ENCODE peak calls at places on chromosomes 13 and 19, in five cellular contexts. D is SK-N-SH, H is HCT116, Z is sigmoid colon, I is breast epithelium. Q is an unnamed sample. For H3K9me3, the result is how much of the 10 kb centered on the place peaks cover.

GRCh38 chr13:66577358-66577757 is 652.8 kb downstream of the PCDH9 start:
- DNase-seq in D (no peak), H (no peak), Z (no peak), I (no peak), Q (no peak)

GRCh38 chr13:39326471-39326870 is 276.5 kb downstream of the LHFPL6 start:
- DNase-seq in D (no peak), H (no peak), Z (no peak), I (no peak), Q (no peak)

GRCh38 chr19:58551577-58552471 is 3.1 kb downstream of the CHMP2A start:
- DNase-seq in D (no peak), H (no peak), Z (no peak), I (no peak), Q (no peak)

GRCh38 chr19:33175886-33176669 is 18.1 kb upstream of the LRP3 start:
- DNase-seq in D (peak), H (no peak), Z (no peak), I (no peak), Q (peak)

GRCh38 chr13:26971990-26972888 is 199.4 kb downstream of the USP12 start:
- DNase-seq in D (no peak), H (peak), Z (no peak), I (no peak), Q (peak)

GRCh38 chr13:76884571-76885202 is 1.5 kb downstream of the KCTD12 start:
- DNase-seq in D (peak), H (no peak), Z (peak), I (no peak), Q (no peak)

GRCh38 chr19:57088125-57088524 is 31.7 kb upstream of the USP29 start:
- DNase-seq in D (no peak), H (no peak), Z (no peak), I (no peak), Q (no peak)

GRCh38 chr19:32809754-32810153 is 59.8 kb downstream of the SLC7A9 start:
- DNase-seq in D (no peak), H (no peak), Z (no peak), I (no peak), Q (no peak)

GRCh38 chr13:36090592-36090991 is 40.6 kb downstream of the DCLK1 start:
- DNase-seq in D (no peak), H (no peak), Z (no peak), I (no peak), Q (no peak)

GRCh38 chr13:96539791-96540190 is 449.9 kb downstream of the HS6ST3 start:
- DNase-seq in D (no peak), H (no peak), Z (no peak), I (no peak), Q (no peak)

GRCh38 chr19:1851581-1852293 is 3.5 kb upstream of the REXO1 start:
- DNase-seq in D (no peak), H (no peak), Z (no peak), I (no peak), Q (peak)

GRCh38 chr19:1990230-1991017 is 25.1 kb downstream of the BTBD2 start:
- DNase-seq in D (no peak), H (no peak), Z (peak), I (no peak), Q (no peak)

GRCh38 chr13:45121421-45121820 is 1.1 kb downstream of the GTF2F2 start:
- DNase-seq in D (peak), H (peak), Z (no peak), I (no peak), Q (no peak)

GRCh38 chr19:2636897-2637683 is 65.4 kb downstream of the GNG7 start:
- DNase-seq in D (peak), H (no peak), Z (peak), I (no peak), Q (peak)

GRCh38 chr19:46610851-46611770 is 10.0 kb downstream of the CALM3 start:
- DNase-seq in D (peak), H (no peak), Z (peak), I (no peak), Q (peak)

GRCh38 chr19:55027472-55028337 is 10.4 kb downstream of the GP6 start:
- DNase-seq in D (no peak), H (peak), Z (no peak), I (no peak), Q (no peak)

GRCh38 chr13:30158774-30159445 is 148.4 kb downstream of the KATNAL1 start:
- DNase-seq in D (no peak), H (no peak), Z (peak), I (no peak), Q (no peak)

GRCh38 chr13:48334534-48335127 is 31.1 kb downstream of the RB1 start:
- DNase-seq in D (peak), H (peak), Z (no peak), I (no peak), Q (no peak)

GRCh38 chr19:15107056-15108010 is at the start of gene SYDE1:
- DNase-seq in D (peak), H (no peak), Z (peak), I (no peak), Q (no peak)

GRCh38 chr19:19649159-19649558 is 5.7 kb upstream of the GMIP start:
- DNase-seq in D (no peak), H (no peak), Z (no peak), I (no peak), Q (no peak)

GRCh38 chr19:9010693-9011092 is 484 bp upstream of the MUC16 start:
- DNase-seq in D (no peak), H (no peak), Z (no peak), I (no peak), Q (no peak)

GRCh38 chr19:45881909-45882528 is 3.9 kb downstream of the IRF2BP1 start:
- DNase-seq in D (peak), H (no peak), Z (no peak), I (no peak), Q (no peak)

GRCh38 chr13:23899555-23899954 is 2.3 kb upstream of the C1QTNF9B start:
- DNase-seq in D (peak), H (no peak), Z (no peak), I (no peak), Q (no peak)

GRCh38 chr19:703651-704446 is 4.9 kb upstream of the PALM start:
- DNase-seq in D (peak), H (peak), Z (peak), I (peak), Q (peak)

GRCh38 chr13:112077729-112078128 is 10.8 kb downstream of the SOX1 start:
- DNase-seq in D (no peak), H (no peak), Z (no peak), I (no peak), Q (no peak)

GRCh38 chr13:91450913-91451312 is 52.5 kb downstream of the GPC5 start:
- DNase-seq in D (no peak), H (no peak), Z (no peak), I (no peak), Q (no peak)

GRCh38 chr19:660793-661426 is 2.1 kb downstream of the RNF126 start:
- DNase-seq in D (no peak), H (no peak), Z (peak), I (no peak), Q (peak)

GRCh38 chr19:55406869-55407624 is 541 bp downstream of the UBE2S start:
- DNase-seq in D (peak), H (no peak), Z (no peak), I (no peak), Q (no peak)

GRCh38 chr19:40601061-40601973 is at the start of gene LTBP4:
- DNase-seq in D (peak), H (no peak), Z (peak), I (no peak), Q (peak)

GRCh38 chr19:45763691-45764294 is 5.3 kb downstream of the SIX5 start:
- DNase-seq in D (peak), H (no peak), Z (peak), I (no peak), Q (no peak)

GRCh38 chr19:48569814-48570213 is 17.8 kb downstream of the SULT2B1 start:
- DNase-seq in D (no peak), H (no peak), Z (no peak), I (no peak), Q (no peak)

GRCh38 chr19:8655340-8655709 is 24.9 kb downstream of the NFILZ start:
- DNase-seq in D (peak), H (no peak), Z (no peak), I (no peak), Q (no peak)

GRCh38 chr19:10332158-10332964 is 968 bp downstream of the RAVER1 start:
- DNase-seq in D (no peak), H (no peak), Z (no peak), I (no peak), Q (no peak)

GRCh38 chr13:73000027-73000674 is 58.7 kb upstream of the KLF5 start:
- DNase-seq in D (no peak), H (peak), Z (no peak), I (no peak), Q (no peak)

GRCh38 chr19:7874080-7874856 is at the start of gene PRR36:
- DNase-seq in D (peak), H (no peak), Z (no peak), I (peak), Q (no peak)

GRCh38 chr13:60591348-60591747 is 194.3 kb downstream of the TDRD3 start:
- DNase-seq in D (no peak), H (no peak), Z (no peak), I (no peak), Q (no peak)

GRCh38 chr13:29496241-29496712 is 99.2 kb downstream of the SLC7A1 start:
- DNase-seq in D (no peak), H (no peak), Z (no peak), I (no peak), Q (peak)

GRCh38 chr13:29923554-29924481 is 73.4 kb upstream of the UBL3 start:
- DNase-seq in D (peak), H (peak), Z (peak), I (peak), Q (peak)

GRCh38 chr19:34962945-34963530 is 991 bp downstream of the ZNF792 start:
- DNase-seq in D (peak), H (no peak), Z (no peak), I (no peak), Q (peak)

GRCh38 chr19:34964598-34964997 is 569 bp upstream of the ZNF792 start:
- DNase-seq in D (no peak), H (no peak), Z (no peak), I (no peak), Q (no peak)

GRCh38 chr19:34969721-34970120 is 5.7 kb upstream of the ZNF792 start:
- DNase-seq in D (no peak), H (no peak), Z (no peak), I (no peak), Q (no peak)

GRCh38 chr19:34963531-34964406 is at the start of gene ZNF792:
- DNase-seq in D (peak), H (peak), Z (peak), I (peak), Q (peak)

DNA sequence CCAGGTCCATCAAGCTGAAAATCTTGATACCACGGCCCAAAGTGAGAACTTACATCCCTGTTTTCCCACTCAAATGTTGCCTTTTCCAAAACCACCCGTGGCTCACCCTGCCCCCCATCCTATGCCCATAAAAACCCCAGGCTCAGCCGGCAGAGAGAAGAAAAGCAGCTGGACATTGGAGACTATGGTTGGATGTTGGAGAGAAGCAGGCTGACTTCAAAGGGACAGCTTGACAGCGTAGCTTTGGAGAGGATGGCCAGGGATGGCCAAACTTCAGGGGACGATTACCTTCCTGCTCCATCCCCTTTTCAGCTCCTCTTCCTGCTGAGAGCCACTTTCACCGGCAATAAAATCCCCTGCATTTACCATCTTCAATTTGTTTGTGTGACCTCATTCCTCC is 3.5 kb upstream of the ZNF792 start:
- DNase-seq in D (no peak), H (no peak), Z (no peak), I (no peak), Q (no peak)
- H3K9me3 ChIP-seq in D (under half), H (under half), Z (under half), I (under half), Q (under half)

DNA sequence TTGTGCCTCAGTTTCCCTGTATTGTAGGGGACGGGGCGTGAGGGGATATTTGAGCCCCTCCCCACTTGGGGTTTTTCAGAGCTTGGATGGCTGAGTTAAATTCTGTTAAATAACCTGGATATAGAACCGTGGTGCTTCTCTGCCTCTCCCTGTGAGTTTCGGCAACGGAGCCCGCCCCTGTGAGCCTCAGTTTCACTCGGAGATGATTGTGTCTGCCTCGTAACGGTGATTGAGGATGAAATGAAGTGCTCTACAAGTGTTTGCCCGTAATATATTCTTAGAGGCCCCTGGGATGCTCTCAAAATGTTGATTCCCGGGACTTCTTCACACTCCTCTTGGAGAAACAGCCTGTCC is 509 bp downstream of the KXD1 start:
- DNase-seq in D (no peak), H (no peak), Z (no peak), I (no peak), Q (no peak)
- TF ChIP-seq POLR2AphosphoS5 in D (no peak), H (no peak), Z (no peak), I (no peak), Q (no peak)

DNA sequence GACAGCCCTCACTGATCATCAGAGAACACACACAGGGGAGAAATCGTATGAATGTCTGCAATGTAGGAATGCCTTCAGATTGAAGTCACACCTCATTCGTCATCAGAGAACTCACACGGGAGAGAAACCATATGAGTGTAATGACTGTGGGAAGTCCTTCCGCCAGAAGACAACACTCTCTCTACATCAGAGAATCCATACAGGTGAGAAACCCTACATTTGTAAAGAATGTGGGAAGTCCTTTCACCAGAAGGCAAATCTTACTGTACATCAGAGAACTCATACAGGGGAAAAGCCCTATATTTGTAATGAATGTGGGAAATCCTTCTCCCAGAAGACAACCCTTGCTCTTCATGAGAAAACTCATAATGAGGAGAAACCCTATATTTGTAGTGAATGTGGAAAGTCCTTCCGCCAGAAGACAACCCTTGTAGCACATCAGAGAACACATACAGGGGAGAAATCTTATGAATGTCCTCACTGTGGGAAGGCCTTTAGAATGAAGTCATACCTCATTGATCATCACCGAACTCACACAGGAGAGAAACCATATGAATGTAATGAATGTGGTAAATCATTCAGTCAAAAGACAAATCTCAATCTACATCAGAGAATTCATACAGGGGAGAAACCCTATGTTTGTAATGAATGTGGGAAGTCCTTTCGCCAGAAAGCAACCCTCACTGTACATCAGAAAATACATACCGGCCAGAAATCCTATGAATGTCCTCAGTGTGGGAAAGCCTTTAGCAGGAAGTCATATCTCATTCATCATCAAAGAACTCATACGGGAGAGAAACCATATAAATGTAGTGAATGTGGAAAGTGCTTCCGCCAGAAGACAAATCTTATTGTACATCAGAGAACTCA is 32.5 kb downstream of the ZNF567 start:
- DNase-seq in D (no peak), H (no peak), Z (no peak), I (no peak), Q (no peak)
- H3K9me3 ChIP-seq in D (half or more), H (under half), Z (half or more), I (half or more), Q (half or more)

GRCh38 chr19:4379383-4380253 is 20.7 kb downstream of the SH3GL1 start:
- DNase-seq in D (peak), H (no peak), Z (peak), I (no peak), Q (peak)
- TF ChIP-seq POLR2AphosphoS5 in D (no peak), H (no peak), Z (no peak), I (peak), Q (peak)

GRCh38 chr19:52910648-52911047 is 12.6 kb downstream of the ZNF888 start:
- DNase-seq in D (no peak), H (no peak), Z (no peak), I (no peak), Q (no peak)
- H3K9me3 ChIP-seq in D (under half), H (under half), Z (under half), I (under half), Q (half or more)

DNA sequence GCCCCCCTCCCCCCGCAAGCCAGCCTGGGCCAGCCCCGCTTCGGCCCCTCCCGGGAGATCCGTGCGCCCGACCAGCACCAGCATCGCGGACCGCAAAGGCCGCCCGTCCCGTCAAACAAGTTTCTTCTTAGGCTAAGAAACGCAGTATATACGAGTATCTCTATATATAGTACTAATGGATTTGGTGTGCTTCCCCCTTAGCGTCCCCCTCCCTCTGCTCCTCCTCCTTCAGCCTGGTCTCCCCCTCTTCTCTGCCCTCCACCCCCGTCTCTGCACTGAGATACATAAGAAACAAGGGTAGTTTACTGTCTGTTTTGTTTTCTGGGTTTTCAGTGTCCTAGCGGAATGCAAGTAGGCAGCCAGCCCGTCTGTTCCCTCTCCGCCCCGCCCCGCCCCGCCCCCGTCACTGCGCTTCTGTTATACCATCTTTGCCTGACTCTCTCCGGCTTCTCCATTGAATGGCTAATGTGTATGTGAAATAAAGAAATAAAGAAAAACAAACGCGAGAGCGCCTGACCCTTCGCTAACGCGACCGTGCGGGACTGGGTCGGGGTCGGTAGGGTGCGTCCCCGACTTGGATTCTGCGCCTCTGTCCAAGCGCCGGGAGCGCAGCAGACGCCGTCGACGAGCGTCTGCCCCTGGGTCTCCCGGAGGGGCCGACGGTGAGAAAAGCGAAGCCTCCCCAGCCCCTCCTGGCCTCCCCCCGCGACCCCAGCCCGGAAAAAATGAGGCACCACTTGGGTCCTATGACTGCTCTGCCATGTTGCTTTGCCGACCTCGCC is 4.2 kb downstream of the LYL1 start:
- DNase-seq in D (no peak), H (no peak), Z (peak), I (no peak), Q (peak)
- TF ChIP-seq POLR2AphosphoS5 in D (no peak), H (no peak), Z (peak), I (no peak), Q (peak)

DNA sequence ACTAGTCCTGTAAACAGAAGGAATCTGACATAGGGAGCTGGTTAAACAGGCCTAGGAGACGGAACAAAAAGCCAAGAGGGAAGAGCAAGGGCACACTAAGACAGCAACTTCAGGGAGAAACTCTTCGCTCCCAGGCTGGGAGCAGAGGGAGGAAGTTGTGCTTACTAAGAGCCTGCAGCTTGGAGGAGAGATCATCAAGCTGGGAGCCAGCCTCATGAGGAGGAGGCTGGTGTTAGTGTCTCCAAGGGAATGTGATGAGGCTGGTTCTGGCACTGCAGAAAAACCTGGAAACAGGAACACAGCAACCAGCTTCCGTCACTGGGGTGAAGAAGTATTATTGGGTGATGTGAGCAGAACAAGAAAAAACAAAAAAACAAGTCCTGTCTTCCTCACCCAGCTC is 1027.3 kb downstream of the UQCRFS1 start:
- DNase-seq in D (no peak), H (no peak), Z (no peak), I (no peak), Q (no peak)
- H3K9me3 ChIP-seq in D (under half), H (under half), Z (under half), I (under half), Q (under half)

DNA sequence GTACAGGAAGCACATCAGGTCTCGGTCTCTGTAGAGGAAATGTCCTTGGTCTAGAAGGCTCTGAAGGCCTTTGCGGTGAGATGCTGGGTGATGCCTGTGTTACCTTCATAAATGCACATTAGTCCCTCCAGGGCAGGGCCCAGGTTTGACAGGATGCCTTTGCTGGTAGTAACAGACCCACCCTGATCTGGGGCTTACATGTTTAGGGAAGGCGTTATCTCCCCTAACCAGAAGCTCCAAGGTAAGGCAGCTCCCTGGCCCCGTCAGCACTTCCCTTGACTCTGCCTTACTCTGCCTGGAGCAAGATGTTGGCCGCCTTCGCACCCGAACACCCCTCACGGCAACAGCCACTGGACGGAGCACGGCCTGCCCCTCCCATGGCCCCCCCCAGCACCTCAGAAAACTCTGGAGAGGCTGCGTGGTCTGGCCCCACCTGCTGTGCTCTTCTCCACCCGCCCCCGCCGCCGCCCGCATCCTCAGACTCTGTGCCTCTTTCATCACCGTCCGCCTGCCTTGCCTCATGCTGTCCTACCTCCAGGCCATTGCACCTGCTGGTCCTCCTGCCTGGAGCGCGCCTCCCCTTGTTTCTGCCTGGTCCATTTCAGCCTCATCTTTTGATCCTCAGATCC is 9.1 kb downstream of the AP2A1 start:
- DNase-seq in D (no peak), H (no peak), Z (no peak), I (no peak), Q (no peak)
- TF ChIP-seq POLR2AphosphoS5 in D (no peak), H (no peak), Z (no peak), I (no peak), Q (no peak)